ENCODE peak calls at places on chromosomes 4 and X, in four cellular contexts. W, G, L and M are unnamed samples.

GRCh38 chrX:45385767-45386166 is 185.1 kb upstream of the DIPK2B start:
- DNase-seq in W (no peak), G (no peak), L (no peak), M (no peak)

GRCh38 chr4:140135529-140136021 is 18.4 kb downstream of the MAML3 start:
- DNase-seq in W (peak; percentile 81), G (peak; percentile 39), L (no peak), M (no peak)

GRCh38 chr4:667545-667925 is 6.5 kb downstream of the ATP5ME start:
- DNase-seq in W (no peak), G (peak; percentile 3), L (no peak), M (no peak)

GRCh38 chr4:3667258-3667657 is 98.9 kb upstream of the ADRA2C start:
- DNase-seq in W (no peak), G (no peak), L (no peak), M (no peak)

GRCh38 chr4:99205104-99205979 is 13.7 kb downstream of the ADH6 start:
- DNase-seq in W (no peak), G (no peak), L (no peak), M (no peak)

GRCh38 chr4:38004887-38005286 is 44.7 kb downstream of the PTTG2 start:
- DNase-seq in W (no peak), G (no peak), L (no peak), M (no peak)

GRCh38 chrX:133297284-133297683 is 79.1 kb upstream of the TFDP3 start:
- DNase-seq in W (no peak), G (no peak), L (no peak), M (no peak)

GRCh38 chr4:147933316-147933715 is 201.4 kb downstream of the ARHGAP10 start:
- DNase-seq in W (no peak), G (no peak), L (no peak), M (no peak)

GRCh38 chr4:102734116-102734515 is 26.7 kb downstream of the MANBA start:
- DNase-seq in W (no peak), G (no peak), L (no peak), M (no peak)

GRCh38 chrX:141760761-141761160 is 62.2 kb upstream of the SPANXD start:
- DNase-seq in W (no peak), G (no peak), L (no peak), M (no peak)

GRCh38 chr4:26896636-26897035 is 36.0 kb downstream of the STIM2 start:
- DNase-seq in W (no peak), G (no peak), L (no peak), M (no peak)

GRCh38 chr4:14532436-14532835 is 469.8 kb upstream of the CPEB2 start:
- DNase-seq in W (no peak), G (no peak), L (no peak), M (no peak)

GRCh38 chr4:40180356-40180755 is 16.5 kb upstream of the RHOH start:
- DNase-seq in W (no peak), G (no peak), L (no peak), M (no peak)

GRCh38 chrX:9525511-9526248 is 60.8 kb downstream of the TBL1X start:
- DNase-seq in W (no peak), G (no peak), L (no peak), M (no peak)

GRCh38 chrX:41110801-41111625 is 25.8 kb downstream of the USP9X start:
- DNase-seq in W (no peak), G (no peak), L (no peak), M (no peak)

GRCh38 chrX:71923516-71923915 is 12.9 kb downstream of the NHSL2 start:
- DNase-seq in W (no peak), G (no peak), L (no peak), M (no peak)

GRCh38 chrX:39008554-39008953 is 207.3 kb downstream of the MID1IP1 start:
- DNase-seq in W (no peak), G (no peak), L (no peak), M (no peak)

GRCh38 chr4:171118091-171118490 is 695.1 kb upstream of the GALNTL6 start:
- DNase-seq in W (no peak), G (no peak), L (no peak), M (no peak)

GRCh38 chr4:172850838-172851237 is 317.8 kb upstream of the GALNT7 start:
- DNase-seq in W (no peak), G (no peak), L (no peak), M (no peak)

GRCh38 chr4:41709844-41710481 is 38.6 kb downstream of the PHOX2B start:
- DNase-seq in W (no peak), G (no peak), L (no peak), M (no peak)

GRCh38 chr4:98482847-98483806 is 175.3 kb downstream of the TSPAN5 start:
- DNase-seq in W (no peak), G (no peak), L (no peak), M (no peak)

GRCh38 chr4:24229976-24230375 is 340.1 kb upstream of the PPARGC1A start:
- DNase-seq in W (no peak), G (no peak), L (no peak), M (no peak)

GRCh38 chr4:3179126-3179706 is 69.7 kb upstream of the MSANTD1 start:
- DNase-seq in W (no peak), G (no peak), L (no peak), M (no peak)

GRCh38 chr4:118801895-118802575 is 33.9 kb downstream of the SEC24D start:
- DNase-seq in W (no peak), G (no peak), L (no peak), M (no peak)

GRCh38 chr4:74317616-74318256 is 9.5 kb downstream of the EPGN start:
- DNase-seq in W (no peak), G (no peak), L (no peak), M (no peak)

GRCh38 chr4:187995322-187996207 is at the start of gene ZFP42:
- DNase-seq in W (no peak), G (no peak), L (peak; percentile 93), M (no peak)

GRCh38 chr4:57078685-57079521 is 31.3 kb downstream of the IGFBP7 start:
- DNase-seq in W (peak; percentile 68), G (no peak), L (peak; percentile 80), M (no peak)

GRCh38 chr4:145840162-145840768 is 98.4 kb downstream of the ZNF827 start:
- DNase-seq in W (no peak), G (no peak), L (no peak), M (no peak)

GRCh38 chr4:108709234-108709633 is 53.6 kb downstream of the ETNPPL start:
- DNase-seq in W (no peak), G (no peak), L (no peak), M (no peak)

DNA sequence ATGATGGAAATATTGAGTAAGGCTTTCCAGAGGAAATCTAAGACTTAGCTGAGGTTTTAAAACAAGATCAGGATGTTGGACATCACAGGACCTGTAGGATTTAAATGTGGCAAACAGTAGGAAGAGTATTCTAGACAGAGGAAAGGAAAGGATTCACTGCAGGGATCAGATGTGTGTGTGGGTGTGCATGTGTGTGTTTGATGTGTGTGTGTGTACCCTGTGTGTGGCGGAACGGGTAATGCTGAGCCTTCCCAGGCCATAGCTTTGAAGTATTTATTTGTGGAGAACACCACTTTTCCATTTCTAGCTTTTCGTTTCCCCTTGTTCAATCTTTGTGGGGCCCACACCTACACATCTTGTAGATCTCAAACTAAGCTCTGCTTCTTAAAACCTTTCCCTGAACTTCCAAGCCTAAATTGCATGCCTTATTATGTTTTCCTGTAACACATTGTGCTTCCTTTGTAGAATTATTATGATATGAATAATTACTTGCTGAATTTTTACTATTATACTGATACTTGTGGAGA is 6.9 kb downstream of the GUCY1A1 start:
- DNase-seq in W (no peak), G (no peak), L (no peak), M (no peak)
- H3K27ac ChIP-seq in W (no peak overlapping the region), G (no peak overlapping the region), L (no peak overlapping the region), M (no peak overlapping the region)

GRCh38 chr4:101357751-101358150 is 10.4 kb upstream of the PPP3CA start:
- DNase-seq in W (no peak), G (no peak), L (no peak), M (no peak)
- H3K27ac ChIP-seq in W (no peak overlapping the region), G (no peak overlapping the region), L (no peak overlapping the region), M (no peak overlapping the region)

GRCh38 chrX:107135965-107136307 is 17.3 kb upstream of the RBM41 start:
- DNase-seq in W (no peak), G (no peak), L (no peak), M (no peak)

GRCh38 chrX:107135076-107135964 is 16.7 kb upstream of the RBM41 start:
- DNase-seq in W (no peak), G (no peak), L (no peak), M (no peak)
- H3K27ac ChIP-seq in W (no peak overlapping the region), G (no peak overlapping the region), L (no peak overlapping the region), M (no peak overlapping the region)

DNA sequence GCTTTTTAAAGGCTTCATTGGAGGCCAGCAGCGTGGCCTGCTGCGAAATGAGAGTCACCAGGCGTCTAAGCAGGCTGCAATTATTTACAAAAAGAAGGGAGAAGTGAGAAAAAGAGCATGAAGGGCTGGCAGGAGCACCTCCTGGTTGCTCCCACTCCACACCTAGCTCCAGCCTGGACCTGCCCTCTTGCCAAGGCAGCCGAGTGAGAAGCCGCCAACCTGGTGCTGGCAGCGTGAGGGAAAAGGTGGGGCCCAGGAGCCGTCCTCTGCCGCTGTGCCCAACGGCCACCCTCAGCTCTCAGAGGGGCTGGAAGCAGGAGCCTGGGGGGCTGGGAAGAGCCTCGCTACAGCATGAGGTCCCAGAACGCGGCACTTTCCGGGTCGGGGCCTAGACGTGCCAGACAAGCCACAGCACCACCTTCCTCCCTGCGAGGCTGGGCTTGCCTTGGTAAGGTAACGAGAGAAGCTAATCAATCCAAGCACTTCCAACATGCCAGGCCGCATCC is 16.3 kb downstream of the SLC6A8 start:
- DNase-seq in W (no peak), G (no peak), L (no peak), M (no peak)
- H3K27ac ChIP-seq in W (no peak overlapping the region), G (peak overlapping the region; percentile 90), L (no peak overlapping the region), M (no peak overlapping the region)

GRCh38 chrX:150565551-150565950 is 2.9 kb upstream of the MTM1 start:
- DNase-seq in W (no peak), G (no peak), L (peak; percentile 69), M (no peak)
- H3K27ac ChIP-seq in W (no peak overlapping the region), G (no peak overlapping the region), L (no peak overlapping the region), M (no peak overlapping the region)

DNA sequence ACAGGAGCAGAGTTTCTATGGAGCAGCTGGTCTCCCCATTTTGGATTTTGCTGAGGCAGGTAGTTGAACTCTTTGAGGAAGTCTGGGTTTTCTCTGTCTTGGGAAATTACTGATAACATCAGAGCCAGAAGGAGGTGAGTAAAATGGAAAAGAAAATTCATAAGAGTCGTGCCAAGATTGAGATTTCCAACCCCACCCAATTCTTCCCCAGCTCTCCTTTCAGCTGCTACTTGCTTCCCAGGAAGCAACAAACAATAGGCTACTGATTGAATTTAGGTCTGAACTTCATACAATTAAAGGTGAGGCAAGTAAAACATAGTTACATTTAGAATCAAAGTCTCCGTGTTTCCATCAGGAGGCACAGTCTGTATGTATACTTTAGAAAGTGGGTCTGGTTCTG is 54.6 kb upstream of the EOLA2 start:
- DNase-seq in W (no peak), G (no peak), L (no peak), M (no peak)
- H3K27ac ChIP-seq in W (no peak overlapping the region), G (no peak overlapping the region), L (no peak overlapping the region), M (no peak overlapping the region)